ENCODE peak calls at places on chromosome 4, in nine cellular contexts. X, S, V, I, R, B, J, Y and G are unnamed samples.

GRCh38 chr4:140935259-140935658 is 179.1 kb upstream of the TBC1D9 start:
- DNase-seq in B (no peak), I (no peak), J (no peak), Y (no peak), S (peak; percentile 29), V (no peak), X (no peak), R (no peak), G (no peak)

GRCh38 chr4:150942539-150942938 is 72.5 kb downstream of the LRBA start:
- DNase-seq in X (no peak), V (no peak), R (no peak), S (no peak), Y (no peak), B (no peak), J (no peak), I (no peak), G (no peak)

GRCh38 chr4:92012899-92013867 is 290.6 kb upstream of the GRID2 start:
- DNase-seq in X (no peak), R (no peak), I (no peak), S (no peak), J (no peak), V (no peak), B (no peak), Y (peak; percentile 5), G (no peak)

GRCh38 chr4:132195181-132195580 is 953.9 kb upstream of the PCDH10 start:
- DNase-seq in Y (peak; percentile 5), X (no peak), S (no peak), R (no peak), J (peak; percentile 6), V (no peak), I (no peak), B (no peak), G (no peak)

GRCh38 chr4:171812377-171813194 is 618 bp upstream of the GALNTL6 start:
- DNase-seq in Y (no peak), R (peak; percentile 18), V (no peak), X (no peak), S (peak; percentile 54), J (no peak), B (no peak), I (no peak), G (no peak)

GRCh38 chr4:172974586-172974985 is 194.0 kb upstream of the GALNT7 start:
- DNase-seq in X (no peak), Y (no peak), S (no peak), B (no peak), I (no peak), V (no peak), R (no peak), J (no peak), G (no peak)

GRCh38 chr4:136803430-136803829 is 728.9 kb downstream of the PCDH18 start:
- DNase-seq in S (no peak), X (no peak), I (no peak), R (peak; percentile 15), B (peak; percentile 17), V (no peak), Y (no peak), J (no peak), G (no peak)

GRCh38 chr4:80309301-80310004 is 26.1 kb upstream of the CFAP299 start:
- DNase-seq in J (peak; percentile 64), X (no peak), R (no peak), Y (peak; percentile 90), I (no peak), V (no peak), S (no peak), B (peak; percentile 86), G (no peak)

GRCh38 chr4:118086334-118086733 is 52.0 kb downstream of the NDST3 start:
- DNase-seq in Y (peak; percentile 26), B (peak; percentile 89), V (no peak), J (no peak), S (no peak), R (peak; percentile 29), X (no peak), I (no peak), G (no peak)

GRCh38 chr4:121764702-121765367 is at the start of gene SMIM43:
- DNase-seq in Y (no peak), J (no peak), B (no peak), X (no peak), R (peak; percentile 58), I (no peak), V (no peak), S (peak; percentile 35), G (no peak)